ENCODE peak calls at places on chromosome 15, in four cellular contexts. One of them, this sample, is unnamed. For H3K36me3, the result is how much of the 10 kb centered on the place peaks cover.

GRCh38 chr15:48565560-48566482 is 79.7 kb downstream of the FBN1 start:
- DNase-seq in cardiac muscle cell: no peak
- DNase-seq in RWPE2: no peak
- DNase-seq in left ventricle myocardium inferior: no peak
- DNase-seq in this sample: peak

GRCh38 chr15:29736012-29736744 is 86.1 kb downstream of the TJP1 start:
- DNase-seq in RWPE2: no peak
- DNase-seq in left ventricle myocardium inferior: no peak
- DNase-seq in cardiac muscle cell: no peak
- DNase-seq in this sample: no peak

GRCh38 chr15:38894260-38894948 is 329.8 kb upstream of the RASGRP1 start:
- DNase-seq in left ventricle myocardium inferior: no peak
- DNase-seq in cardiac muscle cell: peak
- DNase-seq in RWPE2: no peak
- DNase-seq in this sample: peak

GRCh38 chr15:76196286-76196948 is 114.9 kb downstream of the ETFA start:
- DNase-seq in cardiac muscle cell: peak
- DNase-seq in left ventricle myocardium inferior: peak
- DNase-seq in RWPE2: peak
- DNase-seq in this sample: peak

GRCh38 chr15:64149424-64150235 is 1.9 kb upstream of the SNX22 start:
- DNase-seq in cardiac muscle cell: no peak
- DNase-seq in left ventricle myocardium inferior: no peak
- DNase-seq in RWPE2: no peak
- DNase-seq in this sample: no peak

GRCh38 chr15:38690737-38691332 is 126.2 kb upstream of the RASGRP1 start:
- DNase-seq in RWPE2: no peak
- DNase-seq in cardiac muscle cell: peak
- DNase-seq in left ventricle myocardium inferior: peak
- DNase-seq in this sample: no peak

GRCh38 chr15:81948751-81949150 is 97.1 kb downstream of the MEX3B start:
- DNase-seq in left ventricle myocardium inferior: no peak
- DNase-seq in RWPE2: no peak
- DNase-seq in cardiac muscle cell: no peak
- DNase-seq in this sample: no peak

GRCh38 chr15:77784361-77785292 is 151.9 kb upstream of the LINGO1 start:
- DNase-seq in RWPE2: no peak
- DNase-seq in left ventricle myocardium inferior: no peak
- DNase-seq in cardiac muscle cell: no peak
- DNase-seq in this sample: no peak

GRCh38 chr15:71114887-71115566 is at the start of gene THSD4:
- DNase-seq in RWPE2: peak
- DNase-seq in cardiac muscle cell: peak
- DNase-seq in left ventricle myocardium inferior: peak
- DNase-seq in this sample: no peak

GRCh38 chr15:77993374-77993911 is 84.1 kb downstream of the TBC1D2B start:
- DNase-seq in left ventricle myocardium inferior: no peak
- DNase-seq in RWPE2: no peak
- DNase-seq in cardiac muscle cell: no peak
- DNase-seq in this sample: no peak

GRCh38 chr15:61655881-61656280 is 404.4 kb downstream of the VPS13C start:
- DNase-seq in RWPE2: no peak
- DNase-seq in cardiac muscle cell: no peak
- DNase-seq in left ventricle myocardium inferior: no peak
- DNase-seq in this sample: no peak

GRCh38 chr15:31362886-31363285 is 36.3 kb downstream of the KLF13 start:
- DNase-seq in left ventricle myocardium inferior: no peak
- DNase-seq in cardiac muscle cell: no peak
- DNase-seq in RWPE2: no peak
- DNase-seq in this sample: no peak
- H3K4me3 ChIP-seq in left ventricle myocardium inferior: no peak
- H3K4me3 ChIP-seq in cardiac muscle cell: no peak
- H3K4me3 ChIP-seq in RWPE2: no peak
- H3K4me3 ChIP-seq in this sample: no peak

GRCh38 chr15:35697549-35698299 is 151.8 kb upstream of the DPH6 start:
- DNase-seq in RWPE2: no peak
- DNase-seq in left ventricle myocardium inferior: no peak
- DNase-seq in cardiac muscle cell: peak
- DNase-seq in this sample: peak
- TF ChIP-seq CTCF in RWPE2: peak
- TF ChIP-seq CTCF in left ventricle myocardium inferior: peak
- TF ChIP-seq CTCF in cardiac muscle cell: no peak
- TF ChIP-seq CTCF in this sample: peak

DNA sequence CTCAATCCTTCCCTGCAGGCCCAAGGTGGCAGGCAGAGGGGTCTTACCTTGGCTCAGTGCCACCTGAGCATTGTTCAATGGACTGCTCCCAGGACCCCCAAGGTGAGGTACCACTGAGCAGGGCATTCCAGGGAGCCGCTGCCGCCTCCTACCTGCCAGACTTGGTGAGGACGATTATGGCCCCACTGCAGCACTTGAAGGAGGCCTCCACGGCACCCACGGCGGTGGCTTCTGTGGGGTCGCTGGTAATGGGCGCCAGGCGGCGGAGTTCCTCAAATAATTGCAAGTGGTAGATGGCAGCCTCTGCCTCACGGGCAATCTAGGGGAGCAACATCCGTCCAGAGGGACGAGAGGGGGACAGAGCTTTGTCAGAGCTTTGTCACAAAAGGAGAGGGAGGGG is 4.7 kb upstream of the GRAMD2A start:
- DNase-seq in left ventricle myocardium inferior: no peak
- DNase-seq in cardiac muscle cell: no peak
- DNase-seq in RWPE2: no peak
- DNase-seq in this sample: no peak
- H3K36me3 ChIP-seq in left ventricle myocardium inferior: half or more
- H3K36me3 ChIP-seq in cardiac muscle cell: half or more
- H3K36me3 ChIP-seq in RWPE2: half or more
- H3K36me3 ChIP-seq in this sample: under half

GRCh38 chr15:98724017-98724416 is 75.7 kb downstream of the IGF1R start:
- DNase-seq in left ventricle myocardium inferior: no peak
- DNase-seq in RWPE2: no peak
- DNase-seq in cardiac muscle cell: no peak
- DNase-seq in this sample: no peak
- H3K4me3 ChIP-seq in left ventricle myocardium inferior: no peak
- H3K4me3 ChIP-seq in RWPE2: no peak
- H3K4me3 ChIP-seq in cardiac muscle cell: no peak
- H3K4me3 ChIP-seq in this sample: no peak

DNA sequence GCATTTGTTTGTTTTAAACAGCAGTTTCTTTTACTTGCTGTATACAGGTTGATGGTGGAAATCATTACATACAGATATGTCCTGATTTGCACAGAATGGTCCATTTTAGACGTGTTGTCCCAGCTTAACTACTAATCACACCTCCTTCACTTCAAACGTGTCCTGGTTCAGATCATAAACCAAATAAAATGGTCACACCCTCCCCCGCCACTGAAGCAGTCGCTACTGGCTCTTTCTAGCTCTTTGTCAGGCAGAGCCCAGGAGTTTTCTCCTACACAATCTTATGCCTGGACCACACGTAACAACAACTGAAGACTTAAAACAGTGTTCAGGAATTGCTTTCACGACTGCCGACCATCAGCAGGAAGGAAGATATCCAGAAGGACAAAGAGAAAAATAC is 73.6 kb downstream of the MESD start:
- DNase-seq in RWPE2: no peak
- DNase-seq in left ventricle myocardium inferior: no peak
- DNase-seq in cardiac muscle cell: no peak
- DNase-seq in this sample: no peak
- TF ChIP-seq CTCF in RWPE2: no peak
- TF ChIP-seq CTCF in left ventricle myocardium inferior: no peak
- TF ChIP-seq CTCF in cardiac muscle cell: no peak
- TF ChIP-seq CTCF in this sample: no peak

DNA sequence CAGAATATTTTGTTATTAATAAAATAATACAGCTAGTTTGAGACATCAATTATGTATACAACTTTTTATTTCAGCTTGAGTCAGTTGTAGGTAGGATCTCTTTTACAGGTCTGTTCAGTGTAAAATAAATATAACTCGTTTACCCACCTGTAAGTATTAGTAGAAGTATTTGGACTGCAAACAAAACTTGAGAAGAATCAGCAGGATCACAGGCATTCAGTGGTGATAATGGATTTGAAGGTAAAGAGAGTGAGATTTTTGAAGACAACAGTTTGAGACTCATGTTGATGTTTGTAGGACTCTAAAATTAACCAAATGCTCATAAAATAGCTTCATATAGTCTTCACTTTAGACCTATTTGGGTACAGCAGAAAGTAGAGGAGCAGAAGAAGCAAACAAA is 35.5 kb upstream of the CCNB2 start:
- DNase-seq in left ventricle myocardium inferior: no peak
- DNase-seq in RWPE2: no peak
- DNase-seq in cardiac muscle cell: no peak
- DNase-seq in this sample: no peak
- H3K36me3 ChIP-seq in left ventricle myocardium inferior: half or more
- H3K36me3 ChIP-seq in RWPE2: half or more
- H3K36me3 ChIP-seq in cardiac muscle cell: under half
- H3K36me3 ChIP-seq in this sample: under half